ENCODE peak calls at places on chromosomes 3 and 15, in ten cellular contexts. One of them, this sample, is unnamed.

GRCh38 chr3:138942861-138943623 is 3.9 kb downstream of the FOXL2 start:
- DNase-seq in astrocyte: no peak
- DNase-seq in fibroblast of pulmonary artery: no peak
- DNase-seq in left ventricle myocardium inferior: no peak
- DNase-seq in tibial artery: no peak
- DNase-seq in A549: no peak
- DNase-seq in progenitor cell of endocrine pancreas: no peak
- DNase-seq in AG04450: no peak
- DNase-seq in dorsolateral prefrontal cortex: no peak
- DNase-seq in Calu3: no peak
- DNase-seq in this sample: no peak

GRCh38 chr3:50302095-50303037 is 1.0 kb downstream of the HYAL1 start:
- DNase-seq in astrocyte: no peak
- DNase-seq in fibroblast of pulmonary artery: no peak
- DNase-seq in left ventricle myocardium inferior: no peak
- DNase-seq in tibial artery: no peak
- DNase-seq in A549: no peak
- DNase-seq in progenitor cell of endocrine pancreas: no peak
- DNase-seq in AG04450: no peak
- DNase-seq in dorsolateral prefrontal cortex: no peak
- DNase-seq in Calu3: no peak
- DNase-seq in this sample: no peak

GRCh38 chr15:48190932-48191573 is 412 bp upstream of the CTXN2 start:
- DNase-seq in astrocyte: peak
- DNase-seq in fibroblast of pulmonary artery: peak
- DNase-seq in left ventricle myocardium inferior: peak
- DNase-seq in tibial artery: peak
- DNase-seq in A549: peak
- DNase-seq in progenitor cell of endocrine pancreas: peak
- DNase-seq in AG04450: peak
- DNase-seq in dorsolateral prefrontal cortex: peak
- DNase-seq in Calu3: peak
- DNase-seq in this sample: peak

GRCh38 chr3:192685801-192686200 is 41.5 kb downstream of the FGF12 start:
- DNase-seq in astrocyte: no peak
- DNase-seq in fibroblast of pulmonary artery: no peak
- DNase-seq in left ventricle myocardium inferior: no peak
- DNase-seq in tibial artery: no peak
- DNase-seq in A549: no peak
- DNase-seq in progenitor cell of endocrine pancreas: no peak
- DNase-seq in AG04450: no peak
- DNase-seq in dorsolateral prefrontal cortex: no peak
- DNase-seq in Calu3: no peak
- DNase-seq in this sample: no peak

GRCh38 chr3:111333642-111334041 is 208.4 kb upstream of the CD96 start:
- DNase-seq in astrocyte: peak
- DNase-seq in fibroblast of pulmonary artery: no peak
- DNase-seq in left ventricle myocardium inferior: no peak
- DNase-seq in tibial artery: no peak
- DNase-seq in A549: no peak
- DNase-seq in progenitor cell of endocrine pancreas: no peak
- DNase-seq in AG04450: no peak
- DNase-seq in dorsolateral prefrontal cortex: no peak
- DNase-seq in Calu3: no peak
- DNase-seq in this sample: no peak

GRCh38 chr3:100634493-100635272 is 25.3 kb downstream of the ADGRG7 start:
- DNase-seq in astrocyte: no peak
- DNase-seq in fibroblast of pulmonary artery: peak
- DNase-seq in left ventricle myocardium inferior: no peak
- DNase-seq in tibial artery: no peak
- DNase-seq in A549: peak
- DNase-seq in progenitor cell of endocrine pancreas: no peak
- DNase-seq in AG04450: no peak
- DNase-seq in dorsolateral prefrontal cortex: no peak
- DNase-seq in Calu3: peak
- DNase-seq in this sample: no peak

GRCh38 chr3:190577225-190577624 is 63.3 kb downstream of the IL1RAP start:
- DNase-seq in astrocyte: no peak
- DNase-seq in fibroblast of pulmonary artery: no peak
- DNase-seq in left ventricle myocardium inferior: no peak
- DNase-seq in tibial artery: no peak
- DNase-seq in A549: no peak
- DNase-seq in progenitor cell of endocrine pancreas: no peak
- DNase-seq in AG04450: no peak
- DNase-seq in dorsolateral prefrontal cortex: no peak
- DNase-seq in Calu3: no peak
- DNase-seq in this sample: no peak

GRCh38 chr3:9293066-9293465 is 43.6 kb upstream of the SRGAP3 start:
- DNase-seq in astrocyte: no peak
- DNase-seq in fibroblast of pulmonary artery: no peak
- DNase-seq in left ventricle myocardium inferior: no peak
- DNase-seq in tibial artery: no peak
- DNase-seq in A549: no peak
- DNase-seq in progenitor cell of endocrine pancreas: no peak
- DNase-seq in AG04450: no peak
- DNase-seq in dorsolateral prefrontal cortex: no peak
- DNase-seq in Calu3: no peak
- DNase-seq in this sample: no peak

GRCh38 chr3:136657526-136657925 is 94.7 kb downstream of the STAG1 start:
- DNase-seq in astrocyte: no peak
- DNase-seq in fibroblast of pulmonary artery: no peak
- DNase-seq in left ventricle myocardium inferior: no peak
- DNase-seq in tibial artery: no peak
- DNase-seq in A549: no peak
- DNase-seq in progenitor cell of endocrine pancreas: no peak
- DNase-seq in AG04450: no peak
- DNase-seq in dorsolateral prefrontal cortex: no peak
- DNase-seq in Calu3: no peak
- DNase-seq in this sample: no peak

GRCh38 chr3:192395506-192395905 is 331.8 kb downstream of the FGF12 start:
- DNase-seq in astrocyte: no peak
- DNase-seq in fibroblast of pulmonary artery: no peak
- DNase-seq in left ventricle myocardium inferior: no peak
- DNase-seq in tibial artery: no peak
- DNase-seq in A549: no peak
- DNase-seq in progenitor cell of endocrine pancreas: no peak
- DNase-seq in AG04450: no peak
- DNase-seq in dorsolateral prefrontal cortex: no peak
- DNase-seq in Calu3: no peak
- DNase-seq in this sample: no peak

GRCh38 chr3:13391308-13391707 is 28.8 kb downstream of the NUP210 start:
- DNase-seq in astrocyte: no peak
- DNase-seq in fibroblast of pulmonary artery: no peak
- DNase-seq in left ventricle myocardium inferior: no peak
- DNase-seq in tibial artery: no peak
- DNase-seq in A549: no peak
- DNase-seq in progenitor cell of endocrine pancreas: no peak
- DNase-seq in AG04450: no peak
- DNase-seq in dorsolateral prefrontal cortex: no peak
- DNase-seq in Calu3: no peak
- DNase-seq in this sample: no peak

GRCh38 chr3:61961882-61962281 is 400.5 kb downstream of the PTPRG start:
- DNase-seq in astrocyte: no peak
- DNase-seq in fibroblast of pulmonary artery: no peak
- DNase-seq in left ventricle myocardium inferior: no peak
- DNase-seq in tibial artery: no peak
- DNase-seq in A549: no peak
- DNase-seq in progenitor cell of endocrine pancreas: no peak
- DNase-seq in AG04450: no peak
- DNase-seq in dorsolateral prefrontal cortex: no peak
- DNase-seq in Calu3: no peak
- DNase-seq in this sample: no peak

GRCh38 chr15:74318376-74319137 is 48.9 kb downstream of the CYP11A1 start:
- DNase-seq in astrocyte: no peak
- DNase-seq in fibroblast of pulmonary artery: peak
- DNase-seq in left ventricle myocardium inferior: peak
- DNase-seq in tibial artery: peak
- DNase-seq in A549: no peak
- DNase-seq in progenitor cell of endocrine pancreas: no peak
- DNase-seq in AG04450: no peak
- DNase-seq in dorsolateral prefrontal cortex: no peak
- DNase-seq in Calu3: no peak
- DNase-seq in this sample: no peak

DNA sequence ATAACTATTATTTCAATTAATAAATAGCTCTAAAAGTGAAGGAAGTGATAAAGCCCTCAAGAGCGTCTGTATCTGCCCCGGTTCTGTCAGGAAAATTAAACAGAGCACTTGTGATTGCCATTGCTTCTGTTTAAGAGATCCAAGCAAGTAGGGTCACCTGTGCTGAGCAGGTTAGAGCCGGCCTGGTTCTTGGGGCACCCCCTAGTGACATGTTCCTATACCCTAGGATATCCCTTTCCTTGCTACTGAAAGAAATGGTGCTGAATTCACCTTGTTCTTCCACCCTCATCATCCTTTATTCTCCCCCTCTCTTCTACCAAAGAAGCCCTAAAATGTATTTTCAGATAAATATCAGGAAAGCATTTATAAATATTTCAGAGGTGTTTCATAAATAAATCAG is 323.5 kb downstream of the RORA start:
- DNase-seq in astrocyte: no peak
- DNase-seq in fibroblast of pulmonary artery: no peak
- DNase-seq in left ventricle myocardium inferior: no peak
- DNase-seq in tibial artery: no peak
- DNase-seq in A549: no peak
- DNase-seq in progenitor cell of endocrine pancreas: no peak
- DNase-seq in AG04450: no peak
- DNase-seq in dorsolateral prefrontal cortex: no peak
- DNase-seq in Calu3: peak
- DNase-seq in this sample: no peak
- TF ChIP-seq CTCF in astrocyte: no peak
- TF ChIP-seq CTCF in fibroblast of pulmonary artery: no peak
- TF ChIP-seq CTCF in left ventricle myocardium inferior: peak
- TF ChIP-seq CTCF in tibial artery: no peak
- TF ChIP-seq CTCF in A549: no peak
- TF ChIP-seq CTCF in progenitor cell of endocrine pancreas: peak
- TF ChIP-seq CTCF in AG04450: peak
- TF ChIP-seq CTCF in dorsolateral prefrontal cortex: no peak
- TF ChIP-seq CTCF in Calu3: peak
- TF ChIP-seq CTCF in this sample: peak

GRCh38 chr15:71802770-71803169 is 7.6 kb upstream of the NR2E3 start:
- DNase-seq in astrocyte: no peak
- DNase-seq in fibroblast of pulmonary artery: no peak
- DNase-seq in left ventricle myocardium inferior: no peak
- DNase-seq in tibial artery: no peak
- DNase-seq in A549: no peak
- DNase-seq in progenitor cell of endocrine pancreas: no peak
- DNase-seq in AG04450: no peak
- DNase-seq in dorsolateral prefrontal cortex: no peak
- DNase-seq in Calu3: no peak
- DNase-seq in this sample: peak
- TF ChIP-seq CTCF in astrocyte: no peak
- TF ChIP-seq CTCF in fibroblast of pulmonary artery: peak
- TF ChIP-seq CTCF in left ventricle myocardium inferior: peak
- TF ChIP-seq CTCF in tibial artery: no peak
- TF ChIP-seq CTCF in A549: peak
- TF ChIP-seq CTCF in progenitor cell of endocrine pancreas: peak
- TF ChIP-seq CTCF in AG04450: peak
- TF ChIP-seq CTCF in dorsolateral prefrontal cortex: peak
- TF ChIP-seq CTCF in Calu3: peak
- TF ChIP-seq CTCF in this sample: peak

GRCh38 chr3:124809039-124809438 is 78.1 kb downstream of the ITGB5 start:
- DNase-seq in astrocyte: no peak
- DNase-seq in fibroblast of pulmonary artery: no peak
- DNase-seq in left ventricle myocardium inferior: no peak
- DNase-seq in tibial artery: no peak
- DNase-seq in A549: no peak
- DNase-seq in progenitor cell of endocrine pancreas: no peak
- DNase-seq in AG04450: no peak
- DNase-seq in dorsolateral prefrontal cortex: no peak
- DNase-seq in Calu3: no peak
- DNase-seq in this sample: no peak
- TF ChIP-seq CTCF in astrocyte: no peak
- TF ChIP-seq CTCF in fibroblast of pulmonary artery: no peak
- TF ChIP-seq CTCF in left ventricle myocardium inferior: no peak
- TF ChIP-seq CTCF in tibial artery: no peak
- TF ChIP-seq CTCF in A549: no peak
- TF ChIP-seq CTCF in progenitor cell of endocrine pancreas: no peak
- TF ChIP-seq CTCF in AG04450: no peak
- TF ChIP-seq CTCF in dorsolateral prefrontal cortex: no peak
- TF ChIP-seq CTCF in Calu3: no peak
- TF ChIP-seq CTCF in this sample: no peak

GRCh38 chr3:132265008-132265407 is 52.2 kb upstream of the ACP3 start:
- DNase-seq in astrocyte: no peak
- DNase-seq in fibroblast of pulmonary artery: no peak
- DNase-seq in left ventricle myocardium inferior: no peak
- DNase-seq in tibial artery: no peak
- DNase-seq in A549: peak
- DNase-seq in progenitor cell of endocrine pancreas: no peak
- DNase-seq in AG04450: no peak
- DNase-seq in dorsolateral prefrontal cortex: no peak
- DNase-seq in Calu3: no peak
- DNase-seq in this sample: no peak

GRCh38 chr3:132273043-132273442 is 44.2 kb upstream of the ACP3 start:
- DNase-seq in astrocyte: no peak
- DNase-seq in fibroblast of pulmonary artery: no peak
- DNase-seq in left ventricle myocardium inferior: no peak
- DNase-seq in tibial artery: no peak
- DNase-seq in A549: no peak
- DNase-seq in progenitor cell of endocrine pancreas: no peak
- DNase-seq in AG04450: no peak
- DNase-seq in dorsolateral prefrontal cortex: no peak
- DNase-seq in Calu3: no peak
- DNase-seq in this sample: no peak

GRCh38 chr3:132265488-132265887 is 51.7 kb upstream of the ACP3 start:
- DNase-seq in astrocyte: no peak
- DNase-seq in fibroblast of pulmonary artery: no peak
- DNase-seq in left ventricle myocardium inferior: no peak
- DNase-seq in tibial artery: no peak
- DNase-seq in A549: no peak
- DNase-seq in progenitor cell of endocrine pancreas: no peak
- DNase-seq in AG04450: no peak
- DNase-seq in dorsolateral prefrontal cortex: no peak
- DNase-seq in Calu3: no peak
- DNase-seq in this sample: no peak

GRCh38 chr3:132267594-132267993 is 49.6 kb upstream of the ACP3 start:
- DNase-seq in astrocyte: no peak
- DNase-seq in fibroblast of pulmonary artery: no peak
- DNase-seq in left ventricle myocardium inferior: no peak
- DNase-seq in tibial artery: no peak
- DNase-seq in A549: no peak
- DNase-seq in progenitor cell of endocrine pancreas: no peak
- DNase-seq in AG04450: no peak
- DNase-seq in dorsolateral prefrontal cortex: no peak
- DNase-seq in Calu3: no peak
- DNase-seq in this sample: no peak

DNA sequence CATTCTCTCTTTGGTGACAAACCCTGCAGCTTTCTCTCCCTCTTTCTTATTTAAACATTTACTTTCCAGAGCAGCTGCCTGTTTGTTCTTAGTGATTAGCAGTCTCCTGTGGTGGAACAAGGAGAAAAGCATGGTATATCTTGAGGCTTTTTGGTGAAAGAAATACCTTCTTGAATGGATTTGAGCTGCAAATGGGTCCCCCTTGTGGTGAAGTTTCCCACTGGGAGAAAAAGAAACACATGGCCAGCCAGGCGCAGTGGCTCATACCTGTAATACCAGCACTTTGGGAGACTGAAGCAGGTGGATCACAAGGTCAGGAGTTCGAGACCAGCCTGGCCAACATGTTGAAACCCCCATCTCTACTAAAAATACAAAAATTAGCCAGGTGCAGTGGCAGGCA is 48.3 kb upstream of the ACP3 start:
- DNase-seq in astrocyte: no peak
- DNase-seq in fibroblast of pulmonary artery: peak
- DNase-seq in left ventricle myocardium inferior: no peak
- DNase-seq in tibial artery: no peak
- DNase-seq in A549: peak
- DNase-seq in progenitor cell of endocrine pancreas: no peak
- DNase-seq in AG04450: peak
- DNase-seq in dorsolateral prefrontal cortex: no peak
- DNase-seq in Calu3: peak
- DNase-seq in this sample: no peak
- TF ChIP-seq CTCF in astrocyte: peak
- TF ChIP-seq CTCF in fibroblast of pulmonary artery: peak
- TF ChIP-seq CTCF in left ventricle myocardium inferior: no peak
- TF ChIP-seq CTCF in tibial artery: no peak
- TF ChIP-seq CTCF in A549: no peak
- TF ChIP-seq CTCF in progenitor cell of endocrine pancreas: peak
- TF ChIP-seq CTCF in AG04450: peak
- TF ChIP-seq CTCF in dorsolateral prefrontal cortex: peak
- TF ChIP-seq CTCF in Calu3: peak
- TF ChIP-seq CTCF in this sample: peak